ENCODE peak calls at places on chromosomes 11 and 22, in eight cellular contexts. R is ascending aorta, F is pancreas, U is iPS DF 6.9, J is neural progenitor cell, M is IMR-90, Q is SJSA1, V is endothelial cell of umbilical vein. E is an unnamed sample. For H3K36me3 and H3K27me3, the result is how much of the 10 kb centered on the place peaks cover.

GRCh38 chr22:36689583-36689982 is 14.0 kb downstream of the CACNG2 start:
- DNase-seq in R (no peak), F (no peak), U (no peak), J (no peak), M (no peak), Q (no peak), V (no peak), E (no peak)

GRCh38 chr11:96061094-96061493 is 137.2 kb upstream of the MTMR2 start:
- DNase-seq in R (no peak), F (no peak), U (no peak), J (no peak), M (no peak), Q (no peak), V (no peak), E (no peak)

GRCh38 chr11:80165763-80166162 is 724.9 kb upstream of the TENM4 start:
- DNase-seq in R (no peak), F (no peak), U (no peak), J (no peak), M (peak), Q (no peak), V (no peak), E (no peak)

GRCh38 chr11:131538322-131538721 is 167.9 kb downstream of the NTM start:
- DNase-seq in R (no peak), F (no peak), U (no peak), J (no peak), M (no peak), Q (no peak), V (no peak), E (no peak)

GRCh38 chr11:111586305-111586915 is 15.8 kb upstream of the SIK2 start:
- DNase-seq in R (no peak), F (no peak), U (no peak), J (peak), M (peak), Q (no peak), V (peak), E (no peak)

GRCh38 chr22:45324186-45324775 is 14.5 kb downstream of the FAM118A start:
- DNase-seq in R (no peak), F (no peak), U (no peak), J (no peak), M (no peak), Q (no peak), V (no peak), E (no peak)

GRCh38 chr11:11454671-11455223 is 101.7 kb upstream of the CSNK2A3 start:
- DNase-seq in R (no peak), F (no peak), U (no peak), J (no peak), M (no peak), Q (no peak), V (no peak), E (no peak)

GRCh38 chr22:37661160-37661924 is 2.8 kb downstream of the PDXP start:
- DNase-seq in R (no peak), F (no peak), U (no peak), J (peak), M (peak), Q (peak), V (no peak), E (no peak)

GRCh38 chr11:64723117-64723906 is at the start of gene NRXN2:
- DNase-seq in R (peak), F (peak), U (no peak), J (peak), M (peak), Q (peak), V (peak), E (peak)

GRCh38 chr11:29271616-29272015 is 745.2 kb downstream of the KCNA4 start:
- DNase-seq in R (no peak), F (no peak), U (no peak), J (no peak), M (peak), Q (peak), V (peak), E (no peak)

GRCh38 chr11:69208190-69209037 is 52.7 kb downstream of the SMIM38 start:
- DNase-seq in R (peak), F (no peak), U (no peak), J (no peak), M (no peak), Q (no peak), V (no peak), E (no peak)

GRCh38 chr11:100632970-100633452 is 54.1 kb upstream of the ARHGAP42 start:
- DNase-seq in R (no peak), F (no peak), U (no peak), J (no peak), M (peak), Q (peak), V (peak), E (no peak)

GRCh38 chr22:37309221-37310074 is 27.1 kb downstream of the CYTH4 start:
- DNase-seq in R (no peak), F (no peak), U (no peak), J (no peak), M (no peak), Q (no peak), V (no peak), E (no peak)

GRCh38 chr11:16382177-16382576 is 25.8 kb upstream of the SOX6 start:
- DNase-seq in R (no peak), F (no peak), U (no peak), J (no peak), M (no peak), Q (no peak), V (no peak), E (no peak)

GRCh38 chr11:47248304-47248663 is 330 bp downstream of the ACP2 start:
- DNase-seq in R (no peak), F (no peak), U (no peak), J (no peak), M (peak), Q (no peak), V (no peak), E (no peak)

GRCh38 chr11:44627911-44628729 is 62.7 kb downstream of the CD82 start:
- DNase-seq in R (peak), F (no peak), U (no peak), J (no peak), M (peak), Q (no peak), V (peak), E (no peak)

GRCh38 chr22:39219071-39220050 is 25.4 kb downstream of the PDGFB start:
- DNase-seq in R (peak), F (peak), U (no peak), J (peak), M (no peak), Q (no peak), V (no peak), E (no peak)

GRCh38 chr11:115135936-115136335 is 368.3 kb downstream of the CADM1 start:
- DNase-seq in R (no peak), F (no peak), U (no peak), J (no peak), M (no peak), Q (no peak), V (no peak), E (no peak)

GRCh38 chr22:49807780-49808708 is 19.6 kb downstream of the BRD1 start:
- DNase-seq in R (no peak), F (no peak), U (no peak), J (no peak), M (no peak), Q (no peak), V (peak), E (no peak)

GRCh38 chr11:82831364-82831763 is 68.9 kb downstream of the PRCP start:
- DNase-seq in R (no peak), F (no peak), U (no peak), J (no peak), M (no peak), Q (no peak), V (no peak), E (no peak)

DNA sequence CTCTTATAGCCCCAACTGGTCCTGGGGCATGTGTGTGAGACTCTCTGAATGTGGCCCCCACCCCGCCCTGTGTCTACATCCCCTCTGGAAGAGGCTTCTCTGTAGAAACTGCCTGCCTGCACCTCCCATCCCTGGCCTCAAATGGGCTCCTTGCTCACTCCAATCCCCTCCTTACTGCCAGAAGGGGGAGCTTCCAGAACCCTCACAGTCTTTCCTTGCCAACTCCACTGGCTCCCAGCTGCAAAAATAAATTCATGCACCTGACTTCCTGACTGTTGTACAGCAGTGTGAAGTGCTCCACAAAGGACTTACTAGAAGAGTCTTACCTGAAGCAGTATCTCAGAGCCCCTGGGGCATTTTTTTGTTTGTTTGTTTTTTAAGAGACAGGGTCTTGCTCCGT is 15.2 kb upstream of the SERPIND1 start:
- DNase-seq in R (no peak), F (no peak), U (no peak), J (peak), M (no peak), Q (no peak), V (peak), E (no peak)
- H3K36me3 ChIP-seq in R (under half), F (under half), U (under half), J (under half), M (under half), Q (under half), V (under half), E (under half)

DNA sequence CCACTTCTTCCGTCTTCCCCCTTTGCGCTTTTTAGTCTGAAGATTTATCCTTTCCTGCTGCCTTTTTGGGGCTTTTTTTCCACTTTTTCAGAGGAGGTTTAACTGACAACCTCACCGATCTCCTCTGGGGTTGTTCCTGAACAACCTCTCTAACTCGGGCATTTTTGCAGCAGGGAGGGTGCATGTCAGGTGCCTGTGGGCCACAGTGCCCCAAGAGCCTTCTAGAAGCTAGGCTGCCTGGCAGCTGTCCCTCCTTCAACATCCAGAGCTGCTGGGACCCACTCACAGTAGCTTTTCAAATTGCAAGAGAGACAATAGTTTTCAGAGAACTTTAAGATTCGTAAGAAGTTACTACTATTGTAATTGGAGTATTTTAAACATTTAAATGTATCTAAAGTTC is 1112.4 kb upstream of the CNTN5 start:
- DNase-seq in R (no peak), F (no peak), U (no peak), J (no peak), M (no peak), Q (no peak), V (no peak), E (no peak)
- H3K27me3 ChIP-seq in R (under half), F (under half), U (under half), J (under half), M (under half), Q (under half), V (under half), E (under half)

DNA sequence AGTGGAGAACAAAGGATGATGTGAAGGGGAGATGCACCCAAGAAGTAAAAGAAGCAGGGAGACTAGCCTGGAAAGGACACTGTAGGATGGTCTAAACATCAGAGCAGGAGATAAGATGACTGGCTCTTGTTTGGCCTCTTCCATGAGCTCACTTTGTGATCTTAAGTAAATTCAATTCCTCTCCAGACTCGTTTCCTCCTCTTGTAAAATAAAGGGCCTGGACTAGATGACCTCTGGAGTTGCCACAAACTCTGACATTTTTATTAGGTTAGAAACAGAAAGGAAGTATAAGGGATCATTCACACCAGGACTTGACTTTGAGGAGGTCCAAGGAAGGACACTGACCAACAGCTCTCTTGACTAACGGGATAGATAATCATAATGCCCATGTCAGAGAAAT is 60.2 kb upstream of the SCUBE2 start:
- DNase-seq in R (no peak), F (no peak), U (no peak), J (no peak), M (no peak), Q (no peak), V (peak), E (no peak)
- H3K36me3 ChIP-seq in R (half or more), F (under half), U (under half), J (under half), M (under half), Q (under half), V (under half), E (under half)

DNA sequence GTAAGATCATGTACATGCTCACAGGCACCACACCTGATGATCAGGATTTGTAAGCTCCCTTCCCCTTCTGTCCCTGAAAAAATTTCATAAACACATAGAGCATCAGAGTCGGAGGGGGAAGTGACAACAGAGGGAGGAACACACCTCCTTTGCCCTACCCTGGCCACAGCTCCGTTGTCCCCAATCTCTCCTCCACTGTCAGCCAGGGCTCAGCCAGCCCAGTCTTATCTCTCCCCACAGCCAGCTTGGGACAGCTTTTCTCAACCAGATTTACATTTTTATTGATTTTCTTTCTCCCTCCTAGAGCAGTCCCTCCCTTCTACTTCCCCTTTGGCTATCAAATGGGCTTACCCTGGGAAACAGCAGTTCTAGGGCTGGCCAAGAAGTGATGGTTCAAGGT is 32.1 kb upstream of the TPBGL start:
- DNase-seq in R (no peak), F (peak), U (no peak), J (no peak), M (no peak), Q (no peak), V (no peak), E (no peak)
- H3K27me3 ChIP-seq in R (under half), F (under half), U (under half), J (under half), M (under half), Q (under half), V (under half), E (under half)

DNA sequence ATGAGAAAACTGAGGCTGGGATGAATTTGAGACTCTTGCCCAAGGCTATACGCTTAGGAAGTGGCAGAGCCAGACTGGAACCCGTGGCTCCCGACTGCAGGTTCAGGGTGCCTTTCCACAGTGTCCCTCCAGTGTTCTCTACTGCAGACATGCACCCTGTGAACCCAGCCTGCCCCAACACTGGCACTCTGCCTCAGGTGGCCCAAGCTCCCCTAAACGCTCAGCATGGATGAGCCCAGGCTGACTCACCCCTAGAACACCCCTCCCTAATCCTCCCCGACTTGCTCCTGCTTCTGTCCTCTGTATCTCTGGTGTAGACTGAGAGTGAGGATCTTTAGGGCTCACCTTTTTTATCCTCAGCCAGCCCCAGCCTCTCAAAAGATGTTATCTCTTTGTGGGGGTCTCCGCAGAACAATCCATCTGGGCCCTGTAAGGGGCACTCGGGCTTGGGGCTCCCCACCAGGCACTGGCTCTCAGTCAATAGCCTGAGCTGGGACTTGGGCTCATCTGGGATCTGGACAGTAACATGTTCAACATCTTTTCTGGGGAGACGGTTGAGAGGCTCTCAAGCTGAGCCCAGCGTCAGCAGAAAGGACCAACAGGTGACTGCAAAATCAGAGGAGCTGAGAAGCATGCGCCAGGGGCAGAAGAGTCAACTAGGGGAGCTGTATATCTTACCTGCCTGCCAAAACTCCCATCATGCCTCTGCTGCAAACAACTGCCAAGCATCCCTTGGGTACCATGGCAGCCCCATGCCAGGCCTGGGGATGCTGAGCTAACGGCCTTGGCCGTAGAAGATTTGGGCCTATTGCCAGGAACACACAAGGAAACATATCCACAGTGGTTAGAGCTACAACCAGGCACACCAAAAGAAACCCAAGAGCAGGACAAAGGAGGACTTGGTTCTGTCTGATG is 176.2 kb downstream of the BUD13 start:
- DNase-seq in R (no peak), F (no peak), U (no peak), J (no peak), M (no peak), Q (no peak), V (no peak), E (no peak)
- H3K36me3 ChIP-seq in R (under half), F (under half), U (under half), J (under half), M (under half), Q (under half), V (under half), E (under half)

GRCh38 chr11:118135796-118136165 is 16.8 kb downstream of the SCN4B start:
- DNase-seq in R (no peak), F (no peak), U (no peak), J (no peak), M (no peak), Q (no peak), V (no peak), E (no peak)

GRCh38 chr11:118136341-118136740 is 16.3 kb downstream of the SCN4B start:
- DNase-seq in R (no peak), F (no peak), U (no peak), J (no peak), M (no peak), Q (no peak), V (no peak), E (no peak)

GRCh38 chr11:118136826-118137225 is 15.8 kb downstream of the SCN4B start:
- DNase-seq in R (no peak), F (no peak), U (no peak), J (no peak), M (no peak), Q (no peak), V (no peak), E (no peak)

GRCh38 chr11:118139578-118139977 is 13.0 kb downstream of the SCN4B start:
- DNase-seq in R (no peak), F (no peak), U (no peak), J (no peak), M (no peak), Q (no peak), V (no peak), E (no peak)

DNA sequence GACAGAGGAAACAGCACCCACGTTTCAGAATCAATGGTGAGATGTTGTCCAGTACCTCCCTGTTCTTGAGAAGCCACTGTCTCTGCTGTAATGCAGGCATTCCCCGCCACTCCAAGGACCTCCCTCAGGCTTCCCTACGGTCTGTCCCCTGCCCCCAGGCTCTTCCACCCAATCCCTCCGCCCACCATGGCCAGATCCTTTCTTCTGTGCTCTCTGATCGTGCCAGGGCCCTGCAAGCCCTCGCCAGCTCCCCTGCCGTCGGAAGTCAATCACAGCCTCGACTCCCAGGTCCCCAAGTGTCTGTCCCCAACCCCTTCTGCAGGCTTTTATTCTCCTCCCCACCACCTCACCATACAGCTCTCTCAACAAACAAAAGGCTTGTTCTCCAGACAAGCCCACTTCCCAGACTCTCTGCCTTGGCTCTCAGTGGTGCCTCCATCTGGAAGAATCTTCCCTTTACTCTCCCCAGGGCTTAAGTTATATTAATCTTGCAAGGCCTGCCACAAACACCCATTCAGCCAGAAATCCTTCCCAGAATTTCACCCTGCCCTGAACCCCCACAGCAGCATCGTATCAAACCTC is 13.7 kb downstream of the SCN4B start:
- DNase-seq in R (no peak), F (no peak), U (no peak), J (no peak), M (no peak), Q (no peak), V (no peak), E (no peak)
- H3K27me3 ChIP-seq in R (under half), F (under half), U (under half), J (under half), M (under half), Q (under half), V (under half), E (under half)

E was measured in kidney epithelial cell.